ENCODE peak calls at places on chromosomes 11 and 22, in ten cellular contexts. One of them, this sample, is unnamed.

GRCh38 chr11:116725434-116726221 is 47.2 kb downstream of the BUD13 start:
- DNase-seq in AML-193: no peak
- DNase-seq in neural crest cell: no peak
- DNase-seq in dorsolateral prefrontal cortex: no peak
- DNase-seq in fibroblast of the aortic adventitia: peak; percentile 68
- DNase-seq in EL: peak; percentile 76
- DNase-seq in kidney epithelial cell: no peak
- DNase-seq in NCI-H1436: no peak
- DNase-seq in mucosa of descending colon: peak; percentile 15
- DNase-seq in progenitor cell of endocrine pancreas: no peak
- DNase-seq in this sample: peak; percentile 69

GRCh38 chr11:44744160-44744559 is 17.4 kb downstream of the TSPAN18 start:
- DNase-seq in AML-193: no peak
- DNase-seq in neural crest cell: no peak
- DNase-seq in dorsolateral prefrontal cortex: no peak
- DNase-seq in fibroblast of the aortic adventitia: no peak
- DNase-seq in EL: no peak
- DNase-seq in kidney epithelial cell: no peak
- DNase-seq in NCI-H1436: no peak
- DNase-seq in mucosa of descending colon: no peak
- DNase-seq in progenitor cell of endocrine pancreas: no peak
- DNase-seq in this sample: no peak

GRCh38 chr11:73759520-73760065 is 1.3 kb downstream of the RAB6A start:
- DNase-seq in AML-193: no peak
- DNase-seq in neural crest cell: no peak
- DNase-seq in dorsolateral prefrontal cortex: no peak
- DNase-seq in fibroblast of the aortic adventitia: peak; percentile 42
- DNase-seq in EL: peak; percentile 20
- DNase-seq in kidney epithelial cell: no peak
- DNase-seq in NCI-H1436: no peak
- DNase-seq in mucosa of descending colon: no peak
- DNase-seq in progenitor cell of endocrine pancreas: no peak
- DNase-seq in this sample: no peak

GRCh38 chr11:76574406-76574805 is 96.1 kb downstream of the LRRC32 start:
- DNase-seq in AML-193: no peak
- DNase-seq in neural crest cell: no peak
- DNase-seq in dorsolateral prefrontal cortex: no peak
- DNase-seq in fibroblast of the aortic adventitia: peak; percentile 19
- DNase-seq in EL: peak; percentile 59
- DNase-seq in kidney epithelial cell: no peak
- DNase-seq in NCI-H1436: no peak
- DNase-seq in mucosa of descending colon: no peak
- DNase-seq in progenitor cell of endocrine pancreas: no peak
- DNase-seq in this sample: no peak

GRCh38 chr11:133953571-133953970 is 3.2 kb downstream of the IGSF9B start:
- DNase-seq in AML-193: no peak
- DNase-seq in neural crest cell: no peak
- DNase-seq in dorsolateral prefrontal cortex: no peak
- DNase-seq in fibroblast of the aortic adventitia: no peak
- DNase-seq in EL: no peak
- DNase-seq in kidney epithelial cell: no peak
- DNase-seq in NCI-H1436: no peak
- DNase-seq in mucosa of descending colon: no peak
- DNase-seq in progenitor cell of endocrine pancreas: no peak
- DNase-seq in this sample: no peak

GRCh38 chr11:108368134-108368533 is 99.2 kb downstream of the C11orf65 start:
- DNase-seq in AML-193: no peak
- DNase-seq in neural crest cell: no peak
- DNase-seq in dorsolateral prefrontal cortex: no peak
- DNase-seq in fibroblast of the aortic adventitia: peak; percentile 20
- DNase-seq in EL: no peak
- DNase-seq in kidney epithelial cell: no peak
- DNase-seq in NCI-H1436: no peak
- DNase-seq in mucosa of descending colon: no peak
- DNase-seq in progenitor cell of endocrine pancreas: no peak
- DNase-seq in this sample: no peak

GRCh38 chr22:35124674-35125219 is 58.8 kb downstream of the ISX start:
- DNase-seq in AML-193: no peak
- DNase-seq in neural crest cell: no peak
- DNase-seq in dorsolateral prefrontal cortex: no peak
- DNase-seq in fibroblast of the aortic adventitia: no peak
- DNase-seq in EL: no peak
- DNase-seq in kidney epithelial cell: no peak
- DNase-seq in NCI-H1436: no peak
- DNase-seq in mucosa of descending colon: no peak
- DNase-seq in progenitor cell of endocrine pancreas: no peak
- DNase-seq in this sample: no peak

GRCh38 chr22:18082467-18082866 is 4.7 kb downstream of the PEX26 start:
- DNase-seq in AML-193: no peak
- DNase-seq in neural crest cell: no peak
- DNase-seq in dorsolateral prefrontal cortex: no peak
- DNase-seq in fibroblast of the aortic adventitia: no peak
- DNase-seq in EL: no peak
- DNase-seq in kidney epithelial cell: no peak
- DNase-seq in NCI-H1436: no peak
- DNase-seq in mucosa of descending colon: no peak
- DNase-seq in progenitor cell of endocrine pancreas: no peak
- DNase-seq in this sample: no peak

GRCh38 chr22:39559456-39560105 is 11.0 kb upstream of the CACNA1I start:
- DNase-seq in AML-193: no peak
- DNase-seq in neural crest cell: no peak
- DNase-seq in dorsolateral prefrontal cortex: no peak
- DNase-seq in fibroblast of the aortic adventitia: no peak
- DNase-seq in EL: peak; percentile 52
- DNase-seq in kidney epithelial cell: no peak
- DNase-seq in NCI-H1436: no peak
- DNase-seq in mucosa of descending colon: no peak
- DNase-seq in progenitor cell of endocrine pancreas: peak; percentile 37
- DNase-seq in this sample: peak; percentile 21

GRCh38 chr11:95076416-95076815 is 9.7 kb downstream of the SRSF8 start:
- DNase-seq in AML-193: peak; percentile 40
- DNase-seq in neural crest cell: no peak
- DNase-seq in dorsolateral prefrontal cortex: no peak
- DNase-seq in fibroblast of the aortic adventitia: peak; percentile 87
- DNase-seq in EL: peak; percentile 13
- DNase-seq in kidney epithelial cell: peak; percentile 83
- DNase-seq in NCI-H1436: no peak
- DNase-seq in mucosa of descending colon: no peak
- DNase-seq in progenitor cell of endocrine pancreas: no peak
- DNase-seq in this sample: peak; percentile 74

GRCh38 chr22:47163876-47164513 is 401.5 kb downstream of the TBC1D22A start:
- DNase-seq in AML-193: no peak
- DNase-seq in neural crest cell: peak; percentile 9
- DNase-seq in dorsolateral prefrontal cortex: no peak
- DNase-seq in fibroblast of the aortic adventitia: no peak
- DNase-seq in EL: no peak
- DNase-seq in kidney epithelial cell: no peak
- DNase-seq in NCI-H1436: no peak
- DNase-seq in mucosa of descending colon: peak; percentile 15
- DNase-seq in progenitor cell of endocrine pancreas: no peak
- DNase-seq in this sample: no peak

GRCh38 chr11:62881579-62882427 is 1.1 kb downstream of the SLC3A2 start:
- DNase-seq in AML-193: peak; percentile 93
- DNase-seq in neural crest cell: peak; percentile 76
- DNase-seq in dorsolateral prefrontal cortex: peak; percentile 91
- DNase-seq in fibroblast of the aortic adventitia: peak; percentile 98
- DNase-seq in EL: peak; percentile 98
- DNase-seq in kidney epithelial cell: peak; percentile 84
- DNase-seq in NCI-H1436: peak; percentile 93
- DNase-seq in mucosa of descending colon: peak; percentile 91
- DNase-seq in progenitor cell of endocrine pancreas: peak; percentile 79
- DNase-seq in this sample: peak; percentile 97

GRCh38 chr11:35998651-35999050 is 54.8 kb downstream of the LDLRAD3 start:
- DNase-seq in AML-193: no peak
- DNase-seq in neural crest cell: no peak
- DNase-seq in dorsolateral prefrontal cortex: no peak
- DNase-seq in fibroblast of the aortic adventitia: no peak
- DNase-seq in EL: no peak
- DNase-seq in kidney epithelial cell: no peak
- DNase-seq in NCI-H1436: no peak
- DNase-seq in mucosa of descending colon: no peak
- DNase-seq in progenitor cell of endocrine pancreas: no peak
- DNase-seq in this sample: no peak

GRCh38 chr22:39148024-39148726 is 4.3 kb downstream of the CBX7 start:
- DNase-seq in AML-193: no peak
- DNase-seq in neural crest cell: no peak
- DNase-seq in dorsolateral prefrontal cortex: no peak
- DNase-seq in fibroblast of the aortic adventitia: no peak
- DNase-seq in EL: no peak
- DNase-seq in kidney epithelial cell: no peak
- DNase-seq in NCI-H1436: no peak
- DNase-seq in mucosa of descending colon: peak; percentile 24
- DNase-seq in progenitor cell of endocrine pancreas: no peak
- DNase-seq in this sample: no peak

GRCh38 chr11:133576351-133576750 is 44.0 kb upstream of the OPCML start:
- DNase-seq in AML-193: no peak
- DNase-seq in neural crest cell: no peak
- DNase-seq in dorsolateral prefrontal cortex: no peak
- DNase-seq in fibroblast of the aortic adventitia: no peak
- DNase-seq in EL: no peak
- DNase-seq in kidney epithelial cell: no peak
- DNase-seq in NCI-H1436: no peak
- DNase-seq in mucosa of descending colon: no peak
- DNase-seq in progenitor cell of endocrine pancreas: no peak
- DNase-seq in this sample: peak; percentile 12

GRCh38 chr22:46107753-46108563 is 42.4 kb upstream of the PPARA start:
- DNase-seq in AML-193: no peak
- DNase-seq in neural crest cell: no peak
- DNase-seq in dorsolateral prefrontal cortex: no peak
- DNase-seq in fibroblast of the aortic adventitia: no peak
- DNase-seq in EL: no peak
- DNase-seq in kidney epithelial cell: no peak
- DNase-seq in NCI-H1436: no peak
- DNase-seq in mucosa of descending colon: peak; percentile 38
- DNase-seq in progenitor cell of endocrine pancreas: no peak
- DNase-seq in this sample: no peak